ENCODE peak calls at places on chromosomes 12 and 14, in eight cellular contexts. K is mucosa of descending colon, J is progenitor cell of endocrine pancreas, Q is suprapubic skin, P is astrocyte of the cerebellum, B is LNCaP clone FGC, F is foreskin keratinocyte, E is thyroid gland. O is an unnamed sample.
A peak's percentile ranks its signal among the peaks of the same experiment; 100 is the strongest.

GRCh38 chr14:104157303-104157928 is 19.0 kb downstream of the KIF26A start:
- DNase-seq in K (no peak), J (no peak), Q (no peak), P (no peak), B (no peak), F (no peak), E (no peak), O (no peak)

GRCh38 chr12:95385246-95385645 is 88.7 kb upstream of the METAP2 start:
- DNase-seq in K (no peak), J (no peak), Q (no peak), P (peak; percentile 48), B (no peak), F (no peak), E (peak; percentile 55), O (no peak)

GRCh38 chr14:55438066-55438683 is 2.2 kb downstream of the TBPL2 start:
- DNase-seq in K (no peak), J (no peak), Q (no peak), P (peak; percentile 65), B (peak; percentile 35), F (peak; percentile 45), E (peak; percentile 55), O (peak; percentile 64)

GRCh38 chr12:11846504-11846903 is 197.0 kb downstream of the ETV6 start:
- DNase-seq in K (no peak), J (no peak), Q (no peak), P (no peak), B (no peak), F (no peak), E (no peak), O (no peak)

GRCh38 chr14:95659986-95660385 is 26.2 kb upstream of the TCL1B start:
- DNase-seq in K (no peak), J (no peak), Q (no peak), P (no peak), B (no peak), F (no peak), E (no peak), O (no peak)

GRCh38 chr14:104224516-104225281 is 86.3 kb downstream of the KIF26A start:
- DNase-seq in K (peak; percentile 65), J (no peak), Q (no peak), P (no peak), B (no peak), F (no peak), E (no peak), O (no peak)

GRCh38 chr14:103362780-103363179 is 22.4 kb upstream of the MARK3 start:
- DNase-seq in K (no peak), J (no peak), Q (no peak), P (no peak), B (no peak), F (peak; percentile 64), E (no peak), O (no peak)

GRCh38 chr12:6570264-6570887 is 2.3 kb upstream of the NOP2 start:
- DNase-seq in K (no peak), J (peak; percentile 56), Q (no peak), P (no peak), B (no peak), F (no peak), E (peak; percentile 38), O (peak; percentile 30)

GRCh38 chr12:43060738-43061137 is 471.2 kb upstream of the PRICKLE1 start:
- DNase-seq in K (no peak), J (no peak), Q (no peak), P (no peak), B (no peak), F (no peak), E (no peak), O (no peak)

GRCh38 chr12:21607701-21608100 is 3.1 kb upstream of the GYS2 start:
- DNase-seq in K (no peak), J (no peak), Q (no peak), P (peak; percentile 11), B (no peak), F (peak; percentile 18), E (no peak), O (no peak)

GRCh38 chr12:27571463-27571862 is 47.5 kb downstream of the PPFIBP1 start:
- DNase-seq in K (no peak), J (no peak), Q (no peak), P (peak; percentile 91), B (no peak), F (peak; percentile 87), E (no peak), O (peak; percentile 33)

GRCh38 chr12:94416613-94417012 is 43.1 kb downstream of the CEP83 start:
- DNase-seq in K (no peak), J (no peak), Q (no peak), P (no peak), B (no peak), F (no peak), E (no peak), O (no peak)

GRCh38 chr12:49624919-49625577 is 1.7 kb downstream of the PRPF40B start:
- DNase-seq in K (no peak), J (no peak), Q (no peak), P (peak; percentile 27), B (no peak), F (peak; percentile 91), E (no peak), O (peak; percentile 85)

GRCh38 chr14:53900499-53900898 is 56.1 kb downstream of the BMP4 start:
- DNase-seq in K (no peak), J (no peak), Q (peak; percentile 85), P (no peak), B (no peak), F (no peak), E (no peak), O (no peak)

GRCh38 chr14:21860172-21860571 is 186.6 kb upstream of the OR4E1 start:
- DNase-seq in K (no peak), J (no peak), Q (no peak), P (no peak), B (no peak), F (no peak), E (no peak), O (no peak)

GRCh38 chr12:29921307-29921706 is 137.6 kb upstream of the TMTC1 start:
- DNase-seq in K (no peak), J (no peak), Q (no peak), P (no peak), B (no peak), F (peak; percentile 61), E (no peak), O (peak; percentile 1)

GRCh38 chr12:107243316-107243715 is 150.0 kb upstream of the CRY1 start:
- DNase-seq in K (no peak), J (no peak), Q (no peak), P (no peak), B (no peak), F (no peak), E (no peak), O (no peak)

GRCh38 chr12:98821232-98821631 is 176.1 kb downstream of the APAF1 start:
- DNase-seq in K (no peak), J (no peak), Q (no peak), P (no peak), B (no peak), F (no peak), E (no peak), O (no peak)

GRCh38 chr12:79634957-79635471 is 55.8 kb downstream of the PAWR start:
- DNase-seq in K (no peak), J (no peak), Q (no peak), P (peak; percentile 81), B (no peak), F (peak; percentile 88), E (no peak), O (peak; percentile 26)

GRCh38 chr12:460301-461230 is 827 bp downstream of the B4GALNT3 start:
- DNase-seq in K (peak; percentile 70), J (no peak), Q (no peak), P (no peak), B (no peak), F (no peak), E (peak; percentile 32), O (no peak)

GRCh38 chr14:90897022-90897421 is 80.8 kb upstream of the TTC7B start:
- DNase-seq in K (peak; percentile 55), J (no peak), Q (no peak), P (no peak), B (no peak), F (no peak), E (no peak), O (no peak)

GRCh38 chr14:90903101-90903500 is 86.9 kb upstream of the TTC7B start:
- DNase-seq in K (no peak), J (peak; percentile 20), Q (no peak), P (peak; percentile 36), B (peak; percentile 42), F (peak; percentile 53), E (peak; percentile 68), O (peak; percentile 74)

GRCh38 chr14:90905531-90905930 is 89.3 kb upstream of the TTC7B start:
- DNase-seq in K (no peak), J (no peak), Q (no peak), P (no peak), B (no peak), F (no peak), E (no peak), O (no peak)

GRCh38 chr14:90900712-90901111 is 84.5 kb upstream of the TTC7B start:
- DNase-seq in K (no peak), J (no peak), Q (no peak), P (no peak), B (no peak), F (no peak), E (no peak), O (no peak)
- TF ChIP-seq CTCF in K (no peak), J (peak; percentile 8), Q (no peak), P (no peak), B (peak; percentile 24), F (peak; percentile 70), E (no peak), O (peak; percentile 21)

DNA sequence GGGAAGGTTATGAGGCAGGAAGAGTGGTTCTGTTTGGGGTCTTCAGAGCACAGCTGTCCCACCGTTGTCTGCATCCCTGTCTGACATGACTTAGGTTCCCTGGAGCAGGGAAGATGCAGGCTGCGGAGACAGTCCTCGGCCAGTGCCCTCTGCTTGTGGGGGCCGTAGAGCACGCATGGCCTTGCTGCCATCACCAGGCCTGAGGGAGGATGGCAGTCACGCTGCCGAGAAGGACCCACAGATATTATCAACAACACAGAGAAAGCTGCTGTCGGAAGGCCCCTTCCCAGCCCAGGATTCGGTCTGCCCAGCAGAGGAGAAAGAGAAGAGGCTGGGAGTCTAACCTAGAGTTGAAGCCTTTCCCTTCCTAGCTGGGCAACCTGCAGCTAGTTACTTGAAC is 35.0 kb downstream of the ERH start:
- DNase-seq in K (no peak), J (no peak), Q (no peak), P (peak; percentile 18), B (no peak), F (no peak), E (no peak), O (no peak)
- TF ChIP-seq CTCF in K (no peak), J (peak; percentile 37), Q (no peak), P (peak; percentile 65), B (peak; percentile 12), F (peak; percentile 17), E (no peak), O (no peak)

DNA sequence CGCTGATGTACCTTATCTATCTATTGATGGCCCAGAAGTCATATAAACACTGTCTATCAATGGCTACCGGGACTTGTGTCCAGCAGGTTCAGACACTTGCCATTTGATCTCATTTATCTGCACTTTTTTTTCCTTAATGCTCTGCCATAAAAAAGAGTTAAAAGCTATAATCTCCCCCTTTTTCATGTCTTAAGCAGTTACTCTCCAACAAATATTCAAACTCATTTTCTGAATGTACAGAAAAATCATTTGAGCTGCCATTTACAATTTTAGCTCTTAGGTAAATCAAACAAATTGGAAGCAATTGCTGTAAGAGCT is 101.4 kb downstream of the SLC8A3 start:
- DNase-seq in K (no peak), J (no peak), Q (no peak), P (no peak), B (no peak), F (no peak), E (no peak), O (no peak)
- TF ChIP-seq CTCF in K (no peak), J (no peak), Q (no peak), P (no peak), B (no peak), F (no peak), E (no peak), O (peak; percentile 20)

GRCh38 chr12:102513739-102514138 is 33.4 kb upstream of the IGF1 start:
- DNase-seq in K (no peak), J (no peak), Q (no peak), P (no peak), B (no peak), F (no peak), E (no peak), O (no peak)
- TF ChIP-seq CTCF in K (no peak), J (no peak), Q (no peak), P (no peak), B (no peak), F (no peak), E (no peak), O (no peak)

O was measured in RWPE1.